ENCODE peak calls at places on chromosome X, in seven cellular contexts. J is PC-3, K is hepatocyte, L is HCT116, A is GM23248, U is GM23338, Q is neural progenitor cell. P is an unnamed sample. For H3K4me1, the result is how much of the 10 kb centered on the place peaks cover.

GRCh38 chrX:45697591-45697990 is 496.9 kb upstream of the DIPK2B start:
- DNase-seq in K (no peak), L (no peak), J (peak), Q (no peak), A (peak), U (no peak), P (no peak)

GRCh38 chrX:18406531-18407266 is 18.7 kb upstream of the CDKL5 start:
- DNase-seq in A (peak), Q (no peak), U (no peak), K (no peak), J (peak), L (no peak), P (no peak)

GRCh38 chrX:12895856-12896255 is 10.6 kb upstream of the TLR8 start:
- DNase-seq in K (no peak), J (no peak), Q (no peak), A (no peak), L (no peak), U (no peak), P (no peak)

GRCh38 chrX:100649550-100650356 is 5.8 kb downstream of the SRPX2 start:
- DNase-seq in J (peak), U (no peak), L (no peak), K (peak), Q (peak), A (peak), P (no peak)

GRCh38 chrX:107996124-107996523 is 14.0 kb upstream of the TEX13B start:
- DNase-seq in A (no peak), J (no peak), L (no peak), Q (no peak), U (no peak), K (no peak), P (no peak)

GRCh38 chrX:125711103-125711502 is 391.4 kb downstream of the TEX13C start:
- DNase-seq in J (no peak), A (no peak), U (no peak), L (no peak), Q (no peak), K (no peak), P (no peak)

GRCh38 chrX:10579753-10580060 is 40.7 kb downstream of the MID1 start:
- DNase-seq in L (peak), U (no peak), A (peak), Q (peak), J (no peak), K (no peak), P (no peak)

GRCh38 chrX:20988118-20988517 is 386.1 kb upstream of the CNKSR2 start:
- DNase-seq in J (peak), K (no peak), A (peak), Q (no peak), U (no peak), L (no peak), P (no peak)

GRCh38 chrX:138874271-138874670 is 162.8 kb upstream of the FGF13 start:
- DNase-seq in J (no peak), U (no peak), Q (no peak), L (no peak), K (no peak), A (no peak), P (no peak)

GRCh38 chrX:154751121-154751668 is 318 bp upstream of the GAB3 start:
- DNase-seq in A (no peak), J (no peak), L (no peak), U (peak), Q (no peak), K (no peak), P (peak)

GRCh38 chrX:97119474-97120109 is 235.9 kb downstream of the RPA4 start:
- DNase-seq in Q (no peak), U (no peak), A (no peak), L (no peak), K (no peak), J (no peak), P (no peak)

GRCh38 chrX:40244980-40245379 is 147.2 kb upstream of the BCOR start:
- DNase-seq in Q (peak), J (no peak), U (no peak), K (no peak), L (no peak), A (no peak), P (no peak)

GRCh38 chrX:72348247-72348979 is 42.7 kb upstream of the CITED1 start:
- DNase-seq in J (no peak), K (no peak), U (no peak), Q (no peak), L (no peak), A (no peak), P (no peak)

GRCh38 chrX:35076061-35076460 is 133.5 kb downstream of the FAM47B start:
- DNase-seq in Q (peak), U (peak), K (no peak), A (no peak), L (no peak), J (no peak), P (no peak)

GRCh38 chrX:37846141-37846540 is 1.2 kb downstream of the DYNLT3 start:
- DNase-seq in Q (no peak), K (no peak), L (no peak), J (peak), U (no peak), A (peak), P (no peak)

GRCh38 chrX:109783712-109784109 is 50.7 kb upstream of the ACSL4 start:
- DNase-seq in J (no peak), Q (no peak), L (no peak), U (no peak), A (no peak), K (no peak), P (peak)

GRCh38 chrX:19225906-19226305 is 103.6 kb upstream of the ADGRG2 start:
- DNase-seq in J (peak), K (peak), L (no peak), A (no peak), Q (peak), U (peak), P (peak)

GRCh38 chrX:69388526-69388925 is 115.6 kb upstream of the NALF2 start:
- DNase-seq in U (no peak), K (no peak), L (no peak), A (no peak), Q (no peak), J (no peak), P (no peak)

GRCh38 chrX:23008431-23009099 is 8.8 kb downstream of the DDX53 start:
- DNase-seq in J (peak), L (peak), Q (peak), A (peak), K (peak), U (peak), P (peak)

GRCh38 chrX:5852941-5853340 is 375.7 kb downstream of the NLGN4X start:
- DNase-seq in A (no peak), U (no peak), L (no peak), Q (no peak), J (no peak), K (no peak), P (no peak)

GRCh38 chrX:319579-320125 is 1.1 kb upstream of the GTPBP6 start:
- DNase-seq in A (peak), L (no peak), K (no peak), U (no peak), J (no peak), Q (peak), P (no peak)

GRCh38 chrX:121028419-121028818 is 19.0 kb upstream of the GLUD2 start:
- DNase-seq in U (no peak), K (no peak), J (no peak), L (no peak), Q (no peak), A (no peak), P (no peak)

GRCh38 chrX:115134366-115134765 is 54.8 kb upstream of the RBMXL3 start:
- DNase-seq in J (no peak), K (no peak), U (no peak), Q (no peak), L (no peak), A (no peak), P (no peak)

GRCh38 chrX:22674947-22675346 is 324.8 kb upstream of the DDX53 start:
- DNase-seq in A (no peak), L (no peak), U (no peak), Q (peak), K (no peak), J (no peak), P (no peak)

GRCh38 chrX:50827996-50828395 is 14.0 kb upstream of the SHROOM4 start:
- DNase-seq in Q (no peak), A (peak), K (peak), L (peak), J (peak), U (no peak), P (no peak)

GRCh38 chrX:106728337-106728736 is 1.8 kb downstream of the RNF128 start:
- DNase-seq in A (no peak), Q (no peak), J (no peak), U (no peak), K (no peak), L (no peak), P (no peak)

GRCh38 chrX:106731590-106731989 is 5.1 kb downstream of the RNF128 start:
- DNase-seq in U (no peak), L (no peak), K (no peak), J (no peak), A (no peak), Q (no peak), P (no peak)

GRCh38 chrX:106730385-106730784 is 3.9 kb downstream of the RNF128 start:
- DNase-seq in K (peak), L (no peak), A (no peak), U (no peak), J (no peak), Q (no peak), P (no peak)

DNA sequence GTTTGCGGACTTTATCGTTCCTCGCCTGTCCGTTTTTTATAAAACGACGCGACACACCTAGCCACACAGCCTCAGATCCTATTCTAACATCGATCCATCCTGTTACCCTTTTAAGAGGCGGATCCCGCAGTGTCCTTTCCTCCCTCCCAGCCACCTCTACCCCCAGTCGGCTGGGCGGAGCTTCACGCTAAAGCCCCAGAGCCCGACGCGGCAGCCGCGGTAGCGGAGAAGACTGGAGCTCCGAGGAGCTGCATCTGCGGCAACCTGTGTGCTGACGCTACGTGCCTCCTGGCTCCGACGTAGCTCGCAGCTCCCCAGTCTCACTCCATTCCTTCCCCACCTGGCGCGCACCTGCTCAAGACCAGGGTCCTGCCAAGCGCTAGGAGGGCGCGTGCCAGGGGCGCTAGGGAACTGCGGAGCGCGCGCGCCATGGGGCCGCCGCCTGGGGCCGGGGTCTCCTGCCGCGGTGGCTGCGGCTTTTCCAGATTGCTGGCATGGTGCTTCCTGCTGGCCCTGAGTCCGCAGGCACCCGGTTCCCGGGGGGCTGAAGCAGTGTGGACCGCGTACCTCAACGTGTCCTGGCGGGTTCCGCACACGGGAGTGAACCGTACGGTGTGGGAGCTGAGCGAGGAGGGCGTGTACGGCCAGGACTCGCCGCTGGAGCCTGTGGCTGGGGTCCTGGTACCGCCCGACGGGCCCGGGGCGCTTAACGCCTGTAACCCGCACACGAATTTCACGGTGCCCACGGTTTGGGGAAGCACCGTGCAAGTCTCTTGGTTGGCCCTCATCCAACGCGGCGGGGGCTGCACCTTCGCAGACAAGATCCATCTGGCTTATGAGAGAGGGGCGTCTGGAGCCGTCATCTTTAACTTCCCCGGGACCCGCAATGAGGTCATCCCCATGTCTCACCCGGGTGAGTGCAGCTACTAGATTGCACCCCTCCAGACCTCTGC is at the start of gene RNF128:
- DNase-seq in J (peak), L (peak), Q (peak), U (peak), K (peak), A (peak), P (peak)
- TF ChIP-seq EZH2 in J (peak), L (no peak), Q (peak), U (no peak), K (no peak), A (no peak), P (no peak)

GRCh38 chrX:153340111-153340510 is 6.2 kb downstream of the ZNF275 start:
- DNase-seq in Q (no peak), A (no peak), K (no peak), U (no peak), L (no peak), J (no peak), P (no peak)

GRCh38 chrX:153339662-153340061 is 5.7 kb downstream of the ZNF275 start:
- DNase-seq in U (no peak), L (no peak), K (no peak), Q (no peak), A (no peak), J (no peak), P (no peak)

GRCh38 chrX:153336988-153337387 is 3.0 kb downstream of the ZNF275 start:
- DNase-seq in A (no peak), L (no peak), U (no peak), Q (no peak), J (no peak), K (no peak), P (no peak)

GRCh38 chrX:153336128-153336894 is 2.4 kb downstream of the ZNF275 start:
- DNase-seq in Q (no peak), K (no peak), A (peak), L (no peak), J (peak), U (no peak), P (peak)

GRCh38 chrX:153338836-153339235 is 4.9 kb downstream of the ZNF275 start:
- DNase-seq in L (no peak), K (no peak), U (no peak), Q (no peak), J (no peak), A (no peak), P (no peak)
- H3K4me1 ChIP-seq in L (under half), K (under half), U (under half), Q (under half), J (under half), A (under half), P (under half)

GRCh38 chrX:103688949-103689348 is 2.5 kb upstream of the MORF4L2 start:
- DNase-seq in Q (peak), J (peak), L (no peak), U (peak), K (peak), A (peak), P (peak)
- TF ChIP-seq EZH2phosphoT487 in Q (no peak), J (no peak), L (no peak), U (no peak), K (no peak), A (no peak), P (no peak)

DNA sequence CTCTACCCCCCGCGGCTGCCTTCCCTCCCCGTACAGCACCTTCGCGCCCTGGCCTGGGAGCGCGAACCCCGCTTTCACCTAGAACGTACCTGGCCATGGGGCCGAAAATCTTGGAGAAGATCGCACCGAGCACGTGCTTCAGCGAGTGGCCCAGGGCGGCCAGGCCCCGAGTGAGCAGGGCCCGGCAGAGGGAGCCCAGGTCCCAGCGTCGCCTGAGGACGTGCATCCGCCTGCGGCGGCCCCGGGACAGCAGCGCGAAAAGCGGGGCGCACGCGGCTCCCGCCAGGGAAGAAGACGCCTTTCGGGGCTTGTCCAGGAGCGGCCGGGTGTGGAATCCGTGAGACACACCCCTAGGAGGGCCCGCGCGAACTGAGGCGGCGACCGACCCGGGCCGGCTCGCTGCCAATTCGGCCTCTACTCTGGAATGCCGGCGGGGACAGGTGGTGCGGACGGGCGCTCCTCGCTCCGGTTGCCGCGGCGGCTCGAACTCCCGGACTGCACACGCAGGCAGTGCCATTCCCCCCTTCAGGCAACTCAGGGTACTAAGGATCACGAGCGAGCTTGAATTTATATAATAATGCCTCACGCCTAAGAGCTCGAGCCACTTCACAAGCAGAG is at the start of gene HS6ST2:
- DNase-seq in J (no peak), A (no peak), U (peak), L (peak), K (peak), Q (peak), P (no peak)
- TF ChIP-seq EZH2 in J (no peak), A (no peak), U (peak), L (no peak), K (no peak), Q (peak), P (no peak)

GRCh38 chrX:129772796-129773431 is 6.8 kb upstream of the SASH3 start:
- DNase-seq in A (no peak), U (peak), K (no peak), J (no peak), L (no peak), Q (no peak), P (peak)
- H3K4me1 ChIP-seq in A (under half), U (under half), K (under half), J (under half), L (under half), Q (under half), P (half or more)

DNA sequence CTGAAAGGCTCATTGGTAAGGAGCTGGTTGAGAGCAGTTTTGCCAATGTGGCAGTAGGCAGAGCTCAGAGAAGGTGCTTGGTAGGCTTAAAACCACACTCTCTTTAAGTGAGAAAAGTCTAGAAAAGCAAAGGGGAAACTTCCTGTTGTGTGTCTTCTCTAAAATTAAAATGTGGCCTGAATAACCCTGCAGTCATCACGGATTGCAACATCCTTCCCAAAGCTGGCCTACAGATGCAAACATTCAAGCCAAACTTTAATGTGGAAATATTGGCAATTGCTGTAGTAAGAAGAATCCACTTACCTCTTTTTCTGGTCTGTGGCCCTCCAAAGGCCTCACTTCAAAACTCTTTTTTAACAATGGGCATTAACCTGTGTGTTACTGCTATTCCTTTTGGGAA is 348.5 kb downstream of the OPHN1 start:
- DNase-seq in J (no peak), U (no peak), K (no peak), A (peak), Q (no peak), L (no peak), P (no peak)
- TF ChIP-seq EZH2phosphoT487 in J (no peak), U (no peak), K (no peak), A (no peak), Q (no peak), L (no peak), P (no peak)